ENCODE peak calls at places on chromosomes 4 and X, in four cellular contexts. A is PC-3, I is tibial artery, Y is foreskin keratinocyte. G is an unnamed sample.
A peak's percentile ranks its signal among the peaks of the same experiment; 100 is the strongest.

GRCh38 chr4:69753666-69754065 is 6.8 kb downstream of the SULT1B1 start:
- DNase-seq in A (peak; percentile 39), I (no peak), Y (no peak), G (no peak)

GRCh38 chrX:43961699-43962098 is 11.5 kb downstream of the NDP start:
- DNase-seq in A (peak; percentile 62), I (no peak), Y (no peak), G (no peak)

GRCh38 chrX:154398668-154399526 is 720 bp downstream of the RPL10 start:
- DNase-seq in A (peak; percentile 72), I (peak; percentile 93), Y (peak; percentile 45), G (no peak)

GRCh38 chr4:2450394-2451035 is 18.4 kb upstream of the RNF4 start:
- DNase-seq in A (no peak), I (no peak), Y (no peak), G (no peak)

GRCh38 chrX:65528705-65529340 is 5.8 kb downstream of the LAS1L start:
- DNase-seq in A (peak; percentile 61), I (no peak), Y (peak; percentile 0), G (peak; percentile 50)

GRCh38 chr4:61540944-61541343 is 340.8 kb downstream of the ADGRL3 start:
- DNase-seq in A (no peak), I (no peak), Y (no peak), G (no peak)

GRCh38 chr4:116952530-116953108 is 132.8 kb downstream of the TRAM1L1 start:
- DNase-seq in A (no peak), I (no peak), Y (no peak), G (no peak)

GRCh38 chr4:1330761-1331590 is 16.0 kb upstream of the UVSSA start:
- DNase-seq in A (no peak), I (no peak), Y (peak; percentile 77), G (no peak)

GRCh38 chr4:124459922-124460301 is 252.6 kb downstream of the ANKRD50 start:
- DNase-seq in A (no peak), I (no peak), Y (no peak), G (no peak)

GRCh38 chr4:176065365-176066249 is at the start of gene WDR17:
- DNase-seq in A (peak; percentile 75), I (peak; percentile 89), Y (peak; percentile 61), G (peak; percentile 89)

GRCh38 chrX:103640401-103641155 is 11.8 kb downstream of the TCEAL1 start:
- DNase-seq in A (peak; percentile 60), I (no peak), Y (no peak), G (no peak)

GRCh38 chr4:184644553-184645307 is 4.5 kb downstream of the CASP3 start:
- DNase-seq in A (no peak), I (no peak), Y (no peak), G (no peak)

GRCh38 chr4:24659241-24659961 is 75.0 kb upstream of the DHX15 start:
- DNase-seq in A (peak; percentile 50), I (no peak), Y (no peak), G (no peak)

GRCh38 chrX:19849433-19850190 is 37.8 kb downstream of the SH3KBP1 start:
- DNase-seq in A (no peak), I (no peak), Y (no peak), G (no peak)

GRCh38 chrX:43939187-43939926 is 33.8 kb downstream of the NDP start:
- DNase-seq in A (peak; percentile 36), I (no peak), Y (no peak), G (no peak)

GRCh38 chr4:165199286-165199685 is 8.1 kb upstream of the KLHL2 start:
- DNase-seq in A (peak; percentile 36), I (no peak), Y (peak; percentile 76), G (no peak)

GRCh38 chr4:101695176-101695575 is 95.4 kb upstream of the BANK1 start:
- DNase-seq in A (peak; percentile 40), I (no peak), Y (peak; percentile 48), G (peak; percentile 11)

GRCh38 chr4:47368211-47368610 is 95.3 kb downstream of the COMMD8 start:
- DNase-seq in A (no peak), I (no peak), Y (no peak), G (no peak)

GRCh38 chr4:20265726-20266125 is 14.0 kb downstream of the SLIT2 start:
- DNase-seq in A (peak; percentile 79), I (no peak), Y (peak; percentile 94), G (no peak)

GRCh38 chr4:94576163-94576562 is 124.4 kb downstream of the PDLIM5 start:
- DNase-seq in A (no peak), I (no peak), Y (no peak), G (no peak)
- TF ChIP-seq CTCF in A (no peak), I (no peak), Y (no peak), G (no peak)

DNA sequence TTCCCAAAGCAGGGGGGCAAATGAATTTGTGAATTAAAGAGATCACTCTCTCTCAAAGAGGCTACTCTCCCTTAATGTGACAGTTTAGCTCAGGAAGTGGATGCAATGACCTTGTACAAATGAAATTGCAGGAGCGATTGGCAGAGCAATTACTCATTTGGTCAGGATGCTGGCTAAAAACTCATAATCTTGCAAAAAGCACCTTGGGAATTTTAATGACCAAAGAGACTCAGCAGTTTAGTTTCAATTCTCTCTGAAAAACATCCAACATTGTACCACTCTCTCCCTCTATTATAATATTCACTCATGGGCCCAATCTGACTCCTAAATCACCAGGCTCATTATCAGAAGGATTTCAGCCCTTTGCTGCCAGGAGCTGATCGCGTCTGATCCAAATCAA is 26.1 kb downstream of the PDGFC start:
- DNase-seq in A (peak; percentile 52), I (no peak), Y (peak; percentile 69), G (no peak)
- H3K27ac ChIP-seq in A (peak overlapping the region; percentile 87), I (peak overlapping the region; percentile 80), Y (peak overlapping the region; percentile 99), G (no peak overlapping the region)

GRCh38 chrX:16671005-16671404 is 21.0 kb downstream of the S100G start:
- DNase-seq in A (peak; percentile 59), I (no peak), Y (no peak), G (peak; percentile 21)
- TF ChIP-seq CTCF in A (peak; percentile 66), I (no peak), Y (peak; percentile 61), G (peak; percentile 23)

GRCh38 chr4:153260553-153261306 is 56.5 kb downstream of the TRIM2 start:
- DNase-seq in A (no peak), I (no peak), Y (no peak), G (no peak)
- H3K27ac ChIP-seq in A (no peak overlapping the region), I (no peak overlapping the region), Y (no peak overlapping the region), G (peak overlapping the region; percentile 40)

GRCh38 chr4:169282429-169283113 is 11.8 kb upstream of the SH3RF1 start:
- DNase-seq in A (peak; percentile 83), I (no peak), Y (no peak), G (no peak)

GRCh38 chr4:169283114-169283509 is 12.4 kb upstream of the SH3RF1 start:
- DNase-seq in A (peak; percentile 89), I (no peak), Y (peak; percentile 90), G (no peak)

GRCh38 chr4:169286562-169287301 is 16.0 kb upstream of the SH3RF1 start:
- DNase-seq in A (no peak), I (no peak), Y (no peak), G (no peak)
- TF ChIP-seq CTCF in A (no peak), I (no peak), Y (no peak), G (no peak)

GRCh38 chrX:72132456-72132855 is 741 bp upstream of the RTL5 start:
- DNase-seq in A (no peak), I (no peak), Y (no peak), G (no peak)
- H3K27ac ChIP-seq in A (no peak overlapping the region), I (peak overlapping the region; percentile 80), Y (no peak overlapping the region), G (no peak overlapping the region)

GRCh38 chrX:39814391-39814790 is 283.4 kb downstream of the BCOR start:
- DNase-seq in A (peak; percentile 38), I (no peak), Y (no peak), G (peak; percentile 12)
- TF ChIP-seq CTCF in A (peak; percentile 68), I (peak; percentile 34), Y (peak; percentile 64), G (peak; percentile 37)

GRCh38 chr4:159308571-159309340 is 205.9 kb downstream of the RAPGEF2 start:
- DNase-seq in A (peak; percentile 56), I (no peak), Y (peak; percentile 73), G (peak; percentile 41)

GRCh38 chr4:159307929-159308328 is 205.1 kb downstream of the RAPGEF2 start:
- DNase-seq in A (no peak), I (no peak), Y (no peak), G (no peak)

GRCh38 chr4:159303435-159303834 is 200.6 kb downstream of the RAPGEF2 start:
- DNase-seq in A (no peak), I (no peak), Y (no peak), G (no peak)

GRCh38 chr4:159305129-159305528 is 202.2 kb downstream of the RAPGEF2 start:
- DNase-seq in A (no peak), I (no peak), Y (no peak), G (no peak)
- H3K27ac ChIP-seq in A (no peak overlapping the region), I (no peak overlapping the region), Y (no peak overlapping the region), G (no peak overlapping the region)